ENCODE peak calls at places on chromosomes 1 and 21, in six cellular contexts. A is skeletal muscle cell; Y is left ventricle myocardium superior; Q is H9; X is stimulated activated CD8-positive, alpha-beta memory T cell treated with anti-CD3 and anti-CD28 coated beads, Interleukin-15, amount 100 ng/mL, for 4 hours; R is right lobe of liver. E is an unnamed sample.

GRCh38 chr1:15322648-15323350 is 75.8 kb downstream of the FHAD1 start:
- DNase-seq in A (no peak), Y (peak; percentile 56), Q (no peak), X (no peak), R (peak; percentile 62), E (peak; percentile 72)

GRCh38 chr1:43994794-43995790 is 3.7 kb downstream of the CCDC24 start:
- DNase-seq in A (no peak), Y (no peak), Q (peak; percentile 82), X (no peak), R (no peak), E (no peak)

GRCh38 chr1:39952359-39953110 is 2.4 kb upstream of the MFSD2A start:
- DNase-seq in A (no peak), Y (peak; percentile 44), Q (no peak), X (no peak), R (no peak), E (peak; percentile 40)

GRCh38 chr1:171280596-171280995 is 32.3 kb downstream of the FMO1 start:
- DNase-seq in A (no peak), Y (no peak), Q (no peak), X (no peak), R (no peak), E (no peak)

GRCh38 chr1:208158640-208159541 is 85.3 kb downstream of the PLXNA2 start:
- DNase-seq in A (no peak), Y (no peak), Q (peak; percentile 39), X (no peak), R (peak; percentile 61), E (no peak)

GRCh38 chr1:118151312-118151937 is 33.6 kb downstream of the SPAG17 start:
- DNase-seq in A (no peak), Y (peak; percentile 41), Q (peak; percentile 46), X (no peak), R (peak; percentile 49), E (peak; percentile 27)

GRCh38 chr1:214102907-214103306 is 115.1 kb downstream of the PROX1 start:
- DNase-seq in A (peak; percentile 85), Y (no peak), Q (no peak), X (no peak), R (no peak), E (no peak)

GRCh38 chr1:59156031-59156430 is 140.9 kb upstream of the FGGY start:
- DNase-seq in A (no peak), Y (no peak), Q (no peak), X (no peak), R (no peak), E (no peak)

GRCh38 chr1:28595412-28596191 is 3.5 kb downstream of the RAB42 start:
- DNase-seq in A (no peak), Y (no peak), Q (no peak), X (no peak), R (no peak), E (no peak)

GRCh38 chr1:38962113-38962512 is 20.5 kb upstream of the RHBDL2 start:
- DNase-seq in A (peak; percentile 62), Y (no peak), Q (no peak), X (no peak), R (no peak), E (no peak)

GRCh38 chr1:192904438-192904895 is 95.6 kb downstream of the RGS2 start:
- DNase-seq in A (peak; percentile 97), Y (no peak), Q (no peak), X (no peak), R (no peak), E (peak; percentile 23)

GRCh38 chr1:234605983-234606730 is 3.8 kb downstream of the IRF2BP2 start:
- DNase-seq in A (no peak), Y (peak; percentile 67), Q (no peak), X (no peak), R (peak; percentile 59), E (peak; percentile 59)

GRCh38 chr1:5989731-5990271 is 2.4 kb downstream of the NPHP4 start:
- DNase-seq in A (no peak), Y (peak; percentile 19), Q (no peak), X (no peak), R (no peak), E (peak; percentile 32)

GRCh38 chr1:163202833-163203451 is at the start of gene RGS5:
- DNase-seq in A (no peak), Y (no peak), Q (peak; percentile 73), X (no peak), R (no peak), E (no peak)

GRCh38 chr1:166164995-166165660 is 1.7 kb downstream of the FAM78B start:
- DNase-seq in A (no peak), Y (peak; percentile 69), Q (peak; percentile 78), X (no peak), R (peak; percentile 53), E (peak; percentile 33)

GRCh38 chr1:36116906-36117305 is 8.1 kb downstream of the COL8A2 start:
- DNase-seq in A (no peak), Y (no peak), Q (no peak), X (no peak), R (no peak), E (no peak)

GRCh38 chr1:119291611-119292206 is 76.9 kb upstream of the HAO2 start:
- DNase-seq in A (no peak), Y (no peak), Q (no peak), X (no peak), R (no peak), E (no peak)

GRCh38 chr1:19563336-19564097 is 78.2 kb upstream of the CAPZB start:
- DNase-seq in A (peak; percentile 41), Y (peak; percentile 73), Q (no peak), X (no peak), R (no peak), E (no peak)

GRCh38 chr1:226110249-226111108 is 48.0 kb downstream of the H3-3A start:
- DNase-seq in A (no peak), Y (peak; percentile 83), Q (peak; percentile 55), X (peak; percentile 63), R (peak; percentile 63), E (peak; percentile 79)

GRCh38 chr1:169122976-169123375 is 16.5 kb downstream of the ATP1B1 start:
- DNase-seq in A (no peak), Y (no peak), Q (no peak), X (no peak), R (no peak), E (no peak)

GRCh38 chr21:37292041-37292440 is 24.9 kb upstream of the VPS26C start:
- DNase-seq in A (no peak), Y (no peak), Q (no peak), X (no peak), R (no peak), E (no peak)

GRCh38 chr1:116175621-116176020 is 64.4 kb downstream of the MAB21L3 start:
- DNase-seq in A (no peak), Y (no peak), Q (no peak), X (no peak), R (no peak), E (no peak)

GRCh38 chr1:38917772-38918171 is 23.9 kb downstream of the RHBDL2 start:
- DNase-seq in A (no peak), Y (no peak), Q (no peak), X (no peak), R (no peak), E (no peak)

GRCh38 chr1:221716713-221717490 is 25.0 kb downstream of the DUSP10 start:
- DNase-seq in A (no peak), Y (no peak), Q (no peak), X (no peak), R (no peak), E (no peak)

GRCh38 chr1:12453400-12454343 is 164.3 kb downstream of the DHRS3 start:
- DNase-seq in A (no peak), Y (no peak), Q (no peak), X (no peak), R (peak; percentile 61), E (no peak)

GRCh38 chr1:19799877-19800804 is at the start of gene TMCO4:
- DNase-seq in A (peak; percentile 35), Y (peak; percentile 67), Q (no peak), X (no peak), R (peak; percentile 71), E (peak; percentile 61)

GRCh38 chr1:101131239-101131924 is 105.4 kb upstream of the S1PR1 start:
- DNase-seq in A (no peak), Y (no peak), Q (no peak), X (no peak), R (no peak), E (no peak)

GRCh38 chr1:161021168-161021958 is 411 bp upstream of the F11R start:
- DNase-seq in A (no peak), Y (peak; percentile 83), Q (peak; percentile 100), X (peak; percentile 75), R (peak; percentile 98), E (peak; percentile 99)

GRCh38 chr21:45505416-45506021 is 36.7 kb downstream of the SLC19A1 start:
- DNase-seq in A (no peak), Y (peak; percentile 28), Q (no peak), X (no peak), R (peak; percentile 61), E (no peak)

GRCh38 chr1:35377553-35377952 is 109.0 kb downstream of the ZMYM4 start:
- DNase-seq in A (no peak), Y (no peak), Q (no peak), X (no peak), R (no peak), E (no peak)

GRCh38 chr1:114648503-114648902 is 21.3 kb downstream of the DENND2C start:
- DNase-seq in A (no peak), Y (no peak), Q (no peak), X (no peak), R (no peak), E (no peak)

GRCh38 chr1:226677121-226678020 is 61.7 kb downstream of the ITPKB start:
- DNase-seq in A (peak; percentile 71), Y (peak; percentile 87), Q (no peak), X (peak; percentile 47), R (no peak), E (no peak)

GRCh38 chr21:43907751-43908150 is 42.7 kb downstream of the AGPAT3 start:
- DNase-seq in A (no peak), Y (no peak), Q (no peak), X (no peak), R (no peak), E (no peak)

GRCh38 chr1:53484705-53485477 is 25.7 kb downstream of the DMRTB1 start:
- DNase-seq in A (no peak), Y (no peak), Q (no peak), X (no peak), R (no peak), E (no peak)

GRCh38 chr21:45228656-45229240 is 58.9 kb downstream of the POFUT2 start:
- DNase-seq in A (no peak), Y (no peak), Q (no peak), X (no peak), R (no peak), E (no peak)

E was measured in pancreas.